ENCODE peak calls at places on chromosomes 7 and 10, in seven cellular contexts. One of them, this sample, is unnamed.

GRCh38 chr10:44835300-44835699 is 75.8 kb upstream of the TMEM72 start:
- DNase-seq in GM12864: no peak
- DNase-seq in stimulated activated CD4-positive, alpha-beta T cell treated with anti-CD3 and anti-CD28 coated beads, TNF-alpha, amount 100 ng/mL, for 1 hour: no peak
- DNase-seq in activated effector memory CD4-positive, alpha-beta T cell treated with Interleukin-2 at 50 U/mL for 16 hours: no peak
- DNase-seq in cardiac muscle cell: no peak
- DNase-seq in GM06990: no peak
- DNase-seq in B cell: no peak
- DNase-seq in this sample: no peak

GRCh38 chr7:49791089-49791741 is 17.8 kb downstream of the VWC2 start:
- DNase-seq in GM12864: no peak
- DNase-seq in stimulated activated CD4-positive, alpha-beta T cell treated with anti-CD3 and anti-CD28 coated beads, TNF-alpha, amount 100 ng/mL, for 1 hour: no peak
- DNase-seq in activated effector memory CD4-positive, alpha-beta T cell treated with Interleukin-2 at 50 U/mL for 16 hours: no peak
- DNase-seq in cardiac muscle cell: peak; percentile 73
- DNase-seq in GM06990: no peak
- DNase-seq in B cell: no peak
- DNase-seq in this sample: no peak

GRCh38 chr7:31794851-31795250 is 107.8 kb downstream of the PPP1R17 start:
- DNase-seq in GM12864: no peak
- DNase-seq in stimulated activated CD4-positive, alpha-beta T cell treated with anti-CD3 and anti-CD28 coated beads, TNF-alpha, amount 100 ng/mL, for 1 hour: no peak
- DNase-seq in activated effector memory CD4-positive, alpha-beta T cell treated with Interleukin-2 at 50 U/mL for 16 hours: no peak
- DNase-seq in cardiac muscle cell: no peak
- DNase-seq in GM06990: no peak
- DNase-seq in B cell: no peak
- DNase-seq in this sample: no peak

GRCh38 chr10:131142446-131143380 is 168.8 kb downstream of the TCERG1L start:
- DNase-seq in GM12864: no peak
- DNase-seq in stimulated activated CD4-positive, alpha-beta T cell treated with anti-CD3 and anti-CD28 coated beads, TNF-alpha, amount 100 ng/mL, for 1 hour: no peak
- DNase-seq in activated effector memory CD4-positive, alpha-beta T cell treated with Interleukin-2 at 50 U/mL for 16 hours: no peak
- DNase-seq in cardiac muscle cell: no peak
- DNase-seq in GM06990: no peak
- DNase-seq in B cell: no peak
- DNase-seq in this sample: no peak

GRCh38 chr10:111113961-111114830 is 37.4 kb downstream of the ADRA2A start:
- DNase-seq in GM12864: no peak
- DNase-seq in stimulated activated CD4-positive, alpha-beta T cell treated with anti-CD3 and anti-CD28 coated beads, TNF-alpha, amount 100 ng/mL, for 1 hour: no peak
- DNase-seq in activated effector memory CD4-positive, alpha-beta T cell treated with Interleukin-2 at 50 U/mL for 16 hours: no peak
- DNase-seq in cardiac muscle cell: no peak
- DNase-seq in GM06990: no peak
- DNase-seq in B cell: no peak
- DNase-seq in this sample: no peak

GRCh38 chr10:118823256-118823907 is 68.6 kb upstream of the CACUL1 start:
- DNase-seq in GM12864: no peak
- DNase-seq in stimulated activated CD4-positive, alpha-beta T cell treated with anti-CD3 and anti-CD28 coated beads, TNF-alpha, amount 100 ng/mL, for 1 hour: no peak
- DNase-seq in activated effector memory CD4-positive, alpha-beta T cell treated with Interleukin-2 at 50 U/mL for 16 hours: no peak
- DNase-seq in cardiac muscle cell: no peak
- DNase-seq in GM06990: no peak
- DNase-seq in B cell: no peak
- DNase-seq in this sample: no peak

GRCh38 chr10:81127931-81128330 is 590.2 kb downstream of the SH2D4B start:
- DNase-seq in GM12864: no peak
- DNase-seq in stimulated activated CD4-positive, alpha-beta T cell treated with anti-CD3 and anti-CD28 coated beads, TNF-alpha, amount 100 ng/mL, for 1 hour: no peak
- DNase-seq in activated effector memory CD4-positive, alpha-beta T cell treated with Interleukin-2 at 50 U/mL for 16 hours: no peak
- DNase-seq in cardiac muscle cell: no peak
- DNase-seq in GM06990: no peak
- DNase-seq in B cell: no peak
- DNase-seq in this sample: no peak

GRCh38 chr7:59079-59825 is 133.1 kb upstream of the FAM20C start:
- DNase-seq in GM12864: no peak
- DNase-seq in stimulated activated CD4-positive, alpha-beta T cell treated with anti-CD3 and anti-CD28 coated beads, TNF-alpha, amount 100 ng/mL, for 1 hour: no peak
- DNase-seq in activated effector memory CD4-positive, alpha-beta T cell treated with Interleukin-2 at 50 U/mL for 16 hours: no peak
- DNase-seq in cardiac muscle cell: no peak
- DNase-seq in GM06990: no peak
- DNase-seq in B cell: no peak
- DNase-seq in this sample: no peak

GRCh38 chr10:124657806-124658205 is 86.4 kb downstream of the FAM53B start:
- DNase-seq in GM12864: no peak
- DNase-seq in stimulated activated CD4-positive, alpha-beta T cell treated with anti-CD3 and anti-CD28 coated beads, TNF-alpha, amount 100 ng/mL, for 1 hour: peak; percentile 28
- DNase-seq in activated effector memory CD4-positive, alpha-beta T cell treated with Interleukin-2 at 50 U/mL for 16 hours: peak; percentile 49
- DNase-seq in cardiac muscle cell: no peak
- DNase-seq in GM06990: no peak
- DNase-seq in B cell: no peak
- DNase-seq in this sample: no peak

GRCh38 chr7:50304911-50305621 is 550 bp downstream of the IKZF1 start:
- DNase-seq in GM12864: peak; percentile 57
- DNase-seq in stimulated activated CD4-positive, alpha-beta T cell treated with anti-CD3 and anti-CD28 coated beads, TNF-alpha, amount 100 ng/mL, for 1 hour: no peak
- DNase-seq in activated effector memory CD4-positive, alpha-beta T cell treated with Interleukin-2 at 50 U/mL for 16 hours: peak; percentile 60
- DNase-seq in cardiac muscle cell: peak; percentile 21
- DNase-seq in GM06990: no peak
- DNase-seq in B cell: peak; percentile 72
- DNase-seq in this sample: peak; percentile 52

GRCh38 chr7:1377111-1377909 is 82.0 kb downstream of the MICALL2 start:
- DNase-seq in GM12864: no peak
- DNase-seq in stimulated activated CD4-positive, alpha-beta T cell treated with anti-CD3 and anti-CD28 coated beads, TNF-alpha, amount 100 ng/mL, for 1 hour: no peak
- DNase-seq in activated effector memory CD4-positive, alpha-beta T cell treated with Interleukin-2 at 50 U/mL for 16 hours: no peak
- DNase-seq in cardiac muscle cell: no peak
- DNase-seq in GM06990: no peak
- DNase-seq in B cell: no peak
- DNase-seq in this sample: no peak

GRCh38 chr7:139852482-139852845 is 23.4 kb downstream of the TBXAS1 start:
- DNase-seq in GM12864: no peak
- DNase-seq in stimulated activated CD4-positive, alpha-beta T cell treated with anti-CD3 and anti-CD28 coated beads, TNF-alpha, amount 100 ng/mL, for 1 hour: no peak
- DNase-seq in activated effector memory CD4-positive, alpha-beta T cell treated with Interleukin-2 at 50 U/mL for 16 hours: no peak
- DNase-seq in cardiac muscle cell: no peak
- DNase-seq in GM06990: no peak
- DNase-seq in B cell: no peak
- DNase-seq in this sample: no peak

GRCh38 chr10:103499881-103500280 is 6.4 kb downstream of the NEURL1 start:
- DNase-seq in GM12864: no peak
- DNase-seq in stimulated activated CD4-positive, alpha-beta T cell treated with anti-CD3 and anti-CD28 coated beads, TNF-alpha, amount 100 ng/mL, for 1 hour: no peak
- DNase-seq in activated effector memory CD4-positive, alpha-beta T cell treated with Interleukin-2 at 50 U/mL for 16 hours: no peak
- DNase-seq in cardiac muscle cell: no peak
- DNase-seq in GM06990: no peak
- DNase-seq in B cell: no peak
- DNase-seq in this sample: no peak

GRCh38 chr10:43227911-43228782 is 38.7 kb downstream of the RASGEF1A start:
- DNase-seq in GM12864: no peak
- DNase-seq in stimulated activated CD4-positive, alpha-beta T cell treated with anti-CD3 and anti-CD28 coated beads, TNF-alpha, amount 100 ng/mL, for 1 hour: no peak
- DNase-seq in activated effector memory CD4-positive, alpha-beta T cell treated with Interleukin-2 at 50 U/mL for 16 hours: no peak
- DNase-seq in cardiac muscle cell: no peak
- DNase-seq in GM06990: no peak
- DNase-seq in B cell: no peak
- DNase-seq in this sample: no peak

GRCh38 chr10:125707852-125708468 is 11.5 kb upstream of the EDRF1 start:
- DNase-seq in GM12864: no peak
- DNase-seq in stimulated activated CD4-positive, alpha-beta T cell treated with anti-CD3 and anti-CD28 coated beads, TNF-alpha, amount 100 ng/mL, for 1 hour: no peak
- DNase-seq in activated effector memory CD4-positive, alpha-beta T cell treated with Interleukin-2 at 50 U/mL for 16 hours: no peak
- DNase-seq in cardiac muscle cell: peak; percentile 13
- DNase-seq in GM06990: no peak
- DNase-seq in B cell: no peak
- DNase-seq in this sample: no peak

GRCh38 chr10:130885021-130885655 is 426.4 kb downstream of the TCERG1L start:
- DNase-seq in GM12864: no peak
- DNase-seq in stimulated activated CD4-positive, alpha-beta T cell treated with anti-CD3 and anti-CD28 coated beads, TNF-alpha, amount 100 ng/mL, for 1 hour: no peak
- DNase-seq in activated effector memory CD4-positive, alpha-beta T cell treated with Interleukin-2 at 50 U/mL for 16 hours: no peak
- DNase-seq in cardiac muscle cell: peak; percentile 5
- DNase-seq in GM06990: no peak
- DNase-seq in B cell: no peak
- DNase-seq in this sample: no peak

GRCh38 chr10:114751856-114752255 is 69.7 kb upstream of the FHIP2A start:
- DNase-seq in GM12864: no peak
- DNase-seq in stimulated activated CD4-positive, alpha-beta T cell treated with anti-CD3 and anti-CD28 coated beads, TNF-alpha, amount 100 ng/mL, for 1 hour: no peak
- DNase-seq in activated effector memory CD4-positive, alpha-beta T cell treated with Interleukin-2 at 50 U/mL for 16 hours: no peak
- DNase-seq in cardiac muscle cell: no peak
- DNase-seq in GM06990: no peak
- DNase-seq in B cell: no peak
- DNase-seq in this sample: no peak

GRCh38 chr7:463362-464176 is 56.1 kb downstream of the PDGFA start:
- DNase-seq in GM12864: no peak
- DNase-seq in stimulated activated CD4-positive, alpha-beta T cell treated with anti-CD3 and anti-CD28 coated beads, TNF-alpha, amount 100 ng/mL, for 1 hour: no peak
- DNase-seq in activated effector memory CD4-positive, alpha-beta T cell treated with Interleukin-2 at 50 U/mL for 16 hours: no peak
- DNase-seq in cardiac muscle cell: no peak
- DNase-seq in GM06990: no peak
- DNase-seq in B cell: no peak
- DNase-seq in this sample: no peak

GRCh38 chr10:3729397-3729796 is 55.6 kb downstream of the KLF6 start:
- DNase-seq in GM12864: no peak
- DNase-seq in stimulated activated CD4-positive, alpha-beta T cell treated with anti-CD3 and anti-CD28 coated beads, TNF-alpha, amount 100 ng/mL, for 1 hour: no peak
- DNase-seq in activated effector memory CD4-positive, alpha-beta T cell treated with Interleukin-2 at 50 U/mL for 16 hours: no peak
- DNase-seq in cardiac muscle cell: no peak
- DNase-seq in GM06990: no peak
- DNase-seq in B cell: no peak
- DNase-seq in this sample: no peak

GRCh38 chr7:129875745-129876411 is 76.9 kb downstream of the UBE2H start:
- DNase-seq in GM12864: no peak
- DNase-seq in stimulated activated CD4-positive, alpha-beta T cell treated with anti-CD3 and anti-CD28 coated beads, TNF-alpha, amount 100 ng/mL, for 1 hour: no peak
- DNase-seq in activated effector memory CD4-positive, alpha-beta T cell treated with Interleukin-2 at 50 U/mL for 16 hours: no peak
- DNase-seq in cardiac muscle cell: no peak
- DNase-seq in GM06990: no peak
- DNase-seq in B cell: no peak
- DNase-seq in this sample: no peak

This sample was measured in activated T-helper 1 cell treated with Interleukin-2 at 50 U/mL for 16 hours.